ENCODE peak calls at places on chromosomes 13 and 19, in six cellular contexts. R is fibroblast of mammary gland, A is progenitor cell of endocrine pancreas, T is fibroblast of the aortic adventitia, P is adrenal gland, S is Caco-2. H is an unnamed sample.

GRCh38 chr13:97878421-97879375 is 74.8 kb upstream of the IPO5 start:
- DNase-seq in R (no peak), A (no peak), T (no peak), P (no peak), S (no peak), H (no peak)

GRCh38 chr13:42883771-42884170 is 102.4 kb downstream of the FAM216B start:
- DNase-seq in R (peak), A (no peak), T (peak), P (peak), S (peak), H (peak)

GRCh38 chr13:48530833-48531232 is 2.0 kb downstream of the RCBTB2 start:
- DNase-seq in R (no peak), A (no peak), T (no peak), P (no peak), S (no peak), H (no peak)

GRCh38 chr13:111384441-111385181 is 64.2 kb downstream of the TEX29 start:
- DNase-seq in R (no peak), A (no peak), T (no peak), P (no peak), S (no peak), H (no peak)

GRCh38 chr19:32122258-32122657 is 223.2 kb upstream of the ZNF507 start:
- DNase-seq in R (no peak), A (no peak), T (no peak), P (no peak), S (no peak), H (no peak)

GRCh38 chr13:50131998-50132936 is 117.0 kb downstream of the KCNRG start:
- DNase-seq in R (no peak), A (no peak), T (no peak), P (no peak), S (no peak), H (peak)

GRCh38 chr13:73849292-73849691 is 284.9 kb downstream of the KLF12 start:
- DNase-seq in R (peak), A (no peak), T (peak), P (no peak), S (peak), H (no peak)

GRCh38 chr19:17549088-17549740 is 6.2 kb upstream of the COLGALT1 start:
- DNase-seq in R (peak), A (no peak), T (no peak), P (no peak), S (no peak), H (no peak)

GRCh38 chr13:44236370-44236769 is 137.3 kb upstream of the SERP2 start:
- DNase-seq in R (peak), A (no peak), T (peak), P (peak), S (no peak), H (no peak)

GRCh38 chr13:89520468-89520867 is 1827.0 kb upstream of the MIR17HG start:
- DNase-seq in R (no peak), A (no peak), T (no peak), P (no peak), S (no peak), H (no peak)

GRCh38 chr19:49109051-49109450 is 5.1 kb upstream of the LIN7B start:
- DNase-seq in R (no peak), A (no peak), T (no peak), P (no peak), S (no peak), H (no peak)

GRCh38 chr13:46526763-46527162 is 26.2 kb upstream of the LRCH1 start:
- DNase-seq in R (no peak), A (no peak), T (no peak), P (no peak), S (no peak), H (no peak)

GRCh38 chr19:2960120-2960519 is 15.3 kb upstream of the ZNF77 start:
- DNase-seq in R (no peak), A (no peak), T (no peak), P (no peak), S (no peak), H (no peak)

GRCh38 chr13:33761744-33762143 is 56.2 kb upstream of the RFC3 start:
- DNase-seq in R (peak), A (no peak), T (no peak), P (no peak), S (no peak), H (peak)

GRCh38 chr13:37118002-37118401 is 12.5 kb upstream of the CSNK1A1L start:
- DNase-seq in R (no peak), A (no peak), T (no peak), P (no peak), S (no peak), H (no peak)

GRCh38 chr13:40251343-40252032 is 415.0 kb downstream of the FOXO1 start:
- DNase-seq in R (peak), A (no peak), T (peak), P (no peak), S (no peak), H (no peak)

GRCh38 chr13:24130134-24130792 is 30.3 kb upstream of the SPATA13 start:
- DNase-seq in R (no peak), A (no peak), T (no peak), P (no peak), S (no peak), H (no peak)

GRCh38 chr19:1783874-1784273 is 28.2 kb downstream of the ATP8B3 start:
- DNase-seq in R (no peak), A (no peak), T (no peak), P (no peak), S (no peak), H (no peak)

GRCh38 chr13:27264181-27264580 is 6.4 kb upstream of the RASL11A start:
- DNase-seq in R (peak), A (no peak), T (peak), P (no peak), S (no peak), H (no peak)

GRCh38 chr13:49419292-49419691 is 24.6 kb downstream of the CAB39L start:
- DNase-seq in R (peak), A (no peak), T (no peak), P (peak), S (no peak), H (no peak)

GRCh38 chr13:96198038-96198437 is 108.1 kb downstream of the HS6ST3 start:
- DNase-seq in R (no peak), A (no peak), T (no peak), P (no peak), S (no peak), H (no peak)
- TF ChIP-seq CTCF in R (no peak), A (no peak), T (no peak), P (no peak), S (no peak), H (no peak)

DNA sequence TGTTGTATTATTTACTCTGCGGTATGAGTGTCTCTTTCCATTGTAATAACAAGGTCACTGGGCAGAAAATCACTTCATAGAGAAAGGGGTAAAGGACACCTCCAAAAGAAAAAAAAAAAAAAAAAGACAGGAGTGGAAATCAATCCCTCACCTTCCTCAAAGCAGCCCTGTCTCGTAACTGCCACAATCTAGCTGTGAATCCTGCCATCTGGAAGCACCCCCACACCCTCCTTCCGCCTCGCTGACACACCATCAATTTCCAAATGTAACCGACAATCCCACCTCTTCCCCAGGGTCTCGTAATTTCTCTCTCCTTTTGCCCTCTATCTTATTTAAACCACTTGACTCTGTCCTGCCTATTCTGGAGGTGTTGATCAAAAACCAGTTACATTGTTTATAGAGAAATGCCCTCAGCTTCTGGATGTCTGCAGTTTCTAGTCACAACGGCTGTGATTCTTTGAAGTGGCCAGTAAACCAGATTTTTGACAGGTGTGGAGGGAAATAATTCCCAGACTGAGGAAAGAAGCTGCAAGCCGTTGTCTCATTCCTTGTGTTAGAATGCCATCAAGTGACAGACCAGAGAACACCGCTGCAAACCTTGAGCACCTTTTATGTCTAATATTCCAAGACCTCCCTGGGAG is 9.1 kb upstream of the POP4 start:
- DNase-seq in R (peak), A (no peak), T (peak), P (no peak), S (no peak), H (peak)
- TF ChIP-seq CTCF in R (peak), A (peak), T (peak), P (no peak), S (peak), H (peak)

DNA sequence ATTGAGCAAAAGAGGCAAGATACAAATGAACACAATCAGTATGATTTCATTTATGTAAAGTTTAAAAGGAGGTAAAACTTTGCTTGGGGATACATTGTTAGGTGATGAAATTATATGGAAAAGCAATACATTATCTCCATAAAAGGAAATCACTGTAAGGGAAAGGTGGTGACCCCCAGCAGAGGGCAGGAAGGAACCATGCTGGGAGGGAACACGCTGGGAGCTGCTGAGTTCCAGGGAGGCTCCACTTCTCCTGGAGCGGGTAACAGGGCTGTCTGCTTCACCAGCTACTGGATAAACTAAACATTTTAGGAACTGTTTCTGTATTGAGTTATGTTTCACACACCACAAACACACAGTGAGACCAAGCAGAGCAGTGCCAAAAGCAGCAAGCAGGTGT is 91.2 kb downstream of the KATNAL1 start:
- DNase-seq in R (no peak), A (no peak), T (no peak), P (no peak), S (no peak), H (no peak)
- TF ChIP-seq CTCF in R (no peak), A (no peak), T (no peak), P (no peak), S (no peak), H (no peak)

GRCh38 chr19:4328243-4328990 is 10.2 kb downstream of the STAP2 start:
- DNase-seq in R (peak), A (peak), T (peak), P (peak), S (peak), H (peak)
- TF ChIP-seq CTCF in R (no peak), A (no peak), T (no peak), P (no peak), S (no peak), H (no peak)

DNA sequence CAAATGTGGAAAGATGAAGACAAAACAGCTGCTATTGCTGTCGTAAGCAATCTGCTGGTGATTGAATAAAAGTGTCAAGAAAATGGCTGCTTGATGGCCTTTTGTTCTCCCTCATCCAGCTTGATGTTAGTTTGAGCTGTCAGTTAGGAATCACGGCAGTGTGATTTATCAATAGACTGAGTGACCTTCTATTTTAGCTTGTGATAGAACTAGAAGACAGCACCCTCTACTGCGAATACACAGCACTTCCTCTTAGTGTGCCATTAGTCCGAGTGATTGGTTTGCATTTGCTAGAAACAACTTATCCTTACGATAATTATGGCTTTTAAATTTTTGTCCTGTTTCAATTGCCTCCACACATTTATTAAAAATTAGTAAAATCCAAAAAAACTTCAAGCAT is 76.2 kb downstream of the MZT1 start:
- DNase-seq in R (peak), A (no peak), T (no peak), P (no peak), S (no peak), H (no peak)
- TF ChIP-seq CTCF in R (no peak), A (peak), T (no peak), P (peak), S (no peak), H (peak)

GRCh38 chr19:47697863-47698609 is 15.2 kb upstream of the EHD2 start:
- DNase-seq in R (peak), A (peak), T (peak), P (peak), S (peak), H (peak)
- TF ChIP-seq CTCF in R (peak), A (peak), T (peak), P (peak), S (peak), H (peak)

GRCh38 chr19:11587973-11588631 is 9.2 kb upstream of the ZNF627 start:
- DNase-seq in R (no peak), A (no peak), T (no peak), P (no peak), S (no peak), H (no peak)
- TF ChIP-seq CTCF in R (no peak), A (no peak), T (no peak), P (no peak), S (no peak), H (no peak)